ENCODE peak calls at places on chromosome 9, in six cellular contexts. H is mammary epithelial cell; Z is heart right ventricle; V is stimulated activated CD4-positive, alpha-beta T cell treated with anti-CD3 and anti-CD28 coated beads, Interleukin-1b, Interleukin-23, amount 100 ng/mL, for 1 hour; W is C1 segment of cervical spinal cord; C is hepatic stellate cell. F is an unnamed sample.

GRCh38 chr9:113742471-113742870 is 133.6 kb upstream of the ZNF618 start:
- DNase-seq in H (no peak), Z (no peak), V (no peak), W (no peak), C (no peak), F (no peak)

GRCh38 chr9:715743-716400 is 125.6 kb upstream of the DMRT1 start:
- DNase-seq in H (peak), Z (no peak), V (no peak), W (no peak), C (peak), F (no peak)

GRCh38 chr9:91572044-91572443 is 148.4 kb upstream of the NFIL3 start:
- DNase-seq in H (peak), Z (no peak), V (no peak), W (no peak), C (no peak), F (no peak)

GRCh38 chr9:77469515-77470197 is 178.5 kb downstream of the GNA14 start:
- DNase-seq in H (peak), Z (no peak), V (no peak), W (no peak), C (no peak), F (no peak)

GRCh38 chr9:107807183-107807582 is 317.6 kb upstream of the KLF4 start:
- DNase-seq in H (peak), Z (no peak), V (no peak), W (no peak), C (no peak), F (no peak)

GRCh38 chr9:95062601-95063065 is 254.9 kb downstream of the FANCC start:
- DNase-seq in H (no peak), Z (no peak), V (no peak), W (no peak), C (no peak), F (no peak)

GRCh38 chr9:112784020-112784788 is 33.6 kb downstream of the SNX30 start:
- DNase-seq in H (peak), Z (no peak), V (no peak), W (no peak), C (peak), F (no peak)

GRCh38 chr9:38281917-38282316 is 110.6 kb upstream of the ALDH1B1 start:
- DNase-seq in H (no peak), Z (no peak), V (no peak), W (no peak), C (no peak), F (no peak)

GRCh38 chr9:14321517-14322125 is 7.7 kb upstream of the NFIB start:
- DNase-seq in H (no peak), Z (no peak), V (no peak), W (no peak), C (no peak), F (no peak)

GRCh38 chr9:72169185-72169584 is 19.9 kb downstream of the GDA start:
- DNase-seq in H (no peak), Z (no peak), V (no peak), W (no peak), C (no peak), F (no peak)

GRCh38 chr9:22039258-22039657 is 30.2 kb upstream of the CDKN2B start:
- DNase-seq in H (no peak), Z (no peak), V (no peak), W (no peak), C (no peak), F (no peak)

GRCh38 chr9:131382850-131383729 is 10.8 kb upstream of the PRRC2B start:
- DNase-seq in H (peak), Z (no peak), V (no peak), W (no peak), C (peak), F (no peak)

GRCh38 chr9:89874351-89875321 is 269.8 kb downstream of the GADD45G start:
- DNase-seq in H (no peak), Z (peak), V (no peak), W (peak), C (no peak), F (no peak)

GRCh38 chr9:37486616-37487544 is 1.1 kb downstream of the POLR1E start:
- DNase-seq in H (peak), Z (no peak), V (no peak), W (peak), C (peak), F (no peak)

GRCh38 chr9:74803366-74804017 is 84.2 kb downstream of the TRPM6 start:
- DNase-seq in H (peak), Z (no peak), V (no peak), W (no peak), C (no peak), F (no peak)

GRCh38 chr9:96417051-96417586 is 1.1 kb downstream of the ZNF367 start:
- DNase-seq in H (peak), Z (peak), V (peak), W (peak), C (peak), F (peak)

GRCh38 chr9:122078557-122078956 is 14.6 kb downstream of the TTLL11 start:
- DNase-seq in H (no peak), Z (no peak), V (no peak), W (no peak), C (no peak), F (no peak)

GRCh38 chr9:78112004-78112403 is 80.4 kb upstream of the GNAQ start:
- DNase-seq in H (no peak), Z (no peak), V (no peak), W (no peak), C (no peak), F (no peak)

GRCh38 chr9:35110327-35110758 is 5.3 kb downstream of the ATOSB start:
- DNase-seq in H (peak), Z (no peak), V (no peak), W (peak), C (peak), F (no peak)

GRCh38 chr9:21661626-21662025 is 140.8 kb upstream of the MTAP start:
- DNase-seq in H (no peak), Z (no peak), V (no peak), W (no peak), C (no peak), F (no peak)

F was measured in stimulated activated CD8-positive, alpha-beta memory T cell treated with anti-CD3 and anti-CD28 coated beads, Interleukin-15, amount 100 ng/mL, for 4 hours.